ENCODE peak calls at places on chromosomes 12 and 14, in nine cellular contexts. O is naive thymus-derived CD8-positive, alpha-beta T cell; P is stimulated activated CD8-positive, alpha-beta memory T cell treated with anti-CD3 and anti-CD28 coated beads, Interleukin-15, amount 100 ng/mL, for 4 hours; H is thyroid gland; Z is uterus; S is ovary; E is SW480; X is GM20000; R is EH. U is an unnamed sample.

GRCh38 chr14:45247427-45247826 is 5.6 kb downstream of the MIS18BP1 start:
- DNase-seq in E (no peak), H (no peak), O (no peak), X (no peak), Z (no peak), R (peak; percentile 26), S (no peak), P (no peak), U (no peak)

GRCh38 chr14:101193845-101194355 is 290.4 kb upstream of the RTL1 start:
- DNase-seq in O (no peak), P (no peak), S (no peak), X (no peak), Z (no peak), H (no peak), R (no peak), E (no peak), U (no peak)

GRCh38 chr12:5272061-5272820 is 159.7 kb upstream of the NTF3 start:
- DNase-seq in P (no peak), O (no peak), X (no peak), H (no peak), E (no peak), S (no peak), Z (no peak), R (peak; percentile 24), U (no peak)

GRCh38 chr12:95943231-95943842 is at the start of gene AMDHD1:
- DNase-seq in R (peak; percentile 48), S (peak; percentile 40), P (no peak), Z (peak; percentile 28), H (peak; percentile 52), E (peak; percentile 57), O (peak; percentile 64), X (peak; percentile 77), U (peak; percentile 53)

GRCh38 chr14:97380539-97380941 is 583.4 kb downstream of the VRK1 start:
- DNase-seq in H (no peak), E (peak; percentile 70), X (no peak), P (peak; percentile 74), R (no peak), S (no peak), Z (no peak), O (no peak), U (peak; percentile 71)

GRCh38 chr12:131943389-131943788 is 6.4 kb upstream of the EP400 start:
- DNase-seq in R (no peak), S (no peak), O (no peak), E (no peak), Z (no peak), P (no peak), X (no peak), H (no peak), U (no peak)

GRCh38 chr14:46661728-46662127 is 10.1 kb upstream of the RPL10L start:
- DNase-seq in P (no peak), O (no peak), X (no peak), Z (no peak), H (no peak), S (no peak), R (no peak), E (no peak), U (no peak)

GRCh38 chr14:22549981-22550670 is 38.9 kb downstream of the DAD1 start:
- DNase-seq in S (no peak), E (no peak), X (peak; percentile 64), H (no peak), O (peak; percentile 56), P (peak; percentile 64), Z (no peak), R (peak; percentile 67), U (no peak)

GRCh38 chr12:128810182-128811127 is 13.3 kb downstream of the SLC15A4 start:
- DNase-seq in H (no peak), P (no peak), E (no peak), R (peak; percentile 39), X (peak; percentile 57), S (no peak), Z (no peak), O (no peak), U (no peak)

GRCh38 chr14:87810711-87811110 is 182.3 kb downstream of the GALC start:
- DNase-seq in H (no peak), O (no peak), X (no peak), E (peak; percentile 29), Z (no peak), S (no peak), R (no peak), P (no peak), U (no peak)

GRCh38 chr12:104615048-104615561 is 158.4 kb downstream of the CHST11 start:
- DNase-seq in P (no peak), H (no peak), E (no peak), S (no peak), O (no peak), Z (peak; percentile 73), X (no peak), R (peak; percentile 9), U (no peak)

GRCh38 chr12:116257213-116257612 is 20.3 kb downstream of the MED13L start:
- DNase-seq in O (no peak), Z (no peak), E (no peak), X (no peak), P (no peak), S (no peak), R (no peak), H (no peak), U (no peak)

GRCh38 chr12:106301611-106302321 is 767 bp upstream of the TCP11L2 start:
- DNase-seq in O (peak; percentile 74), X (peak; percentile 60), R (peak; percentile 25), E (peak; percentile 44), P (peak; percentile 34), H (peak; percentile 60), S (no peak), Z (no peak), U (peak; percentile 38)

GRCh38 chr14:51574009-51574408 is 77.7 kb upstream of the FRMD6 start:
- DNase-seq in E (no peak), H (no peak), Z (no peak), X (no peak), P (no peak), O (no peak), R (no peak), S (no peak), U (no peak)

GRCh38 chr14:75334191-75335051 is 55.8 kb downstream of the FOS start:
- DNase-seq in X (peak; percentile 49), H (peak; percentile 17), P (no peak), R (peak; percentile 19), O (peak; percentile 44), S (no peak), Z (no peak), E (no peak), U (no peak)

GRCh38 chr14:64507376-64508156 is 3.0 kb downstream of the ZBTB1 start:
- DNase-seq in H (no peak), S (no peak), O (no peak), X (no peak), Z (no peak), P (peak; percentile 27), R (no peak), E (no peak), U (peak; percentile 74)

GRCh38 chr14:24159777-24160498 is 1.1 kb upstream of the IRF9 start:
- DNase-seq in R (no peak), P (no peak), X (no peak), O (no peak), E (no peak), H (no peak), Z (no peak), S (no peak), U (no peak)

GRCh38 chr12:98592825-98593322 is 612 bp upstream of the SLC25A3 start:
- DNase-seq in H (no peak), R (no peak), S (no peak), Z (no peak), X (no peak), P (no peak), E (peak; percentile 10), O (no peak), U (peak; percentile 14)

GRCh38 chr14:67574806-67575205 is 25.3 kb downstream of the PIGH start:
- DNase-seq in S (no peak), E (no peak), H (no peak), Z (no peak), P (no peak), X (no peak), O (no peak), R (no peak), U (no peak)

GRCh38 chr14:64688801-64689200 is 15.4 kb upstream of the PLEKHG3 start:
- DNase-seq in O (no peak), R (no peak), P (no peak), X (no peak), S (no peak), E (no peak), Z (no peak), H (no peak), U (no peak)

GRCh38 chr12:105960319-105961076 is 178.3 kb downstream of the NUAK1 start:
- DNase-seq in H (peak; percentile 85), R (peak; percentile 79), O (no peak), E (no peak), S (no peak), Z (no peak), P (no peak), X (no peak), U (no peak)

GRCh38 chr12:76152161-76152807 is 67.8 kb upstream of the NAP1L1 start:
- DNase-seq in H (no peak), E (no peak), X (peak; percentile 41), R (no peak), Z (no peak), O (no peak), P (no peak), S (no peak), U (no peak)

GRCh38 chr12:53207042-53207441 is at the start of gene ITGB7:
- DNase-seq in R (no peak), Z (no peak), O (peak; percentile 55), E (no peak), X (peak; percentile 83), S (no peak), H (no peak), P (no peak), U (no peak)

GRCh38 chr14:95460647-95461478 is 55.6 kb downstream of the SYNE3 start:
- DNase-seq in H (no peak), O (no peak), X (no peak), S (peak; percentile 62), E (peak; percentile 76), R (peak; percentile 87), Z (peak; percentile 60), P (no peak), U (peak; percentile 90)

GRCh38 chr12:80321653-80322052 is 122.4 kb upstream of the PTPRQ start:
- DNase-seq in P (no peak), X (no peak), S (no peak), R (peak; percentile 28), Z (no peak), O (no peak), E (no peak), H (no peak), U (peak; percentile 17)

GRCh38 chr12:109027767-109028166 is 6.9 kb upstream of the SVOP start:
- DNase-seq in O (no peak), X (no peak), S (no peak), Z (no peak), E (no peak), H (no peak), P (no peak), R (peak; percentile 46), U (no peak)

GRCh38 chr12:39571351-39571750 is 48.3 kb downstream of the ABCD2 start:
- DNase-seq in H (no peak), P (no peak), X (no peak), E (no peak), O (no peak), Z (no peak), R (no peak), S (no peak), U (no peak)

GRCh38 chr12:51752490-51752889 is 96.0 kb downstream of the FIGNL2 start:
- DNase-seq in P (no peak), R (peak; percentile 89), Z (peak; percentile 31), H (peak; percentile 89), E (peak; percentile 26), X (no peak), S (no peak), O (no peak), U (peak; percentile 34)

GRCh38 chr12:39824505-39825198 is 205.0 kb upstream of the ABCD2 start:
- DNase-seq in S (no peak), H (no peak), R (no peak), E (no peak), X (no peak), P (no peak), Z (no peak), O (no peak), U (no peak)